ENCODE peak calls at places on chromosomes 1 and 21, in four cellular contexts. P, F, U and G are unnamed samples. For H3K36me3 and H3K4me1, the result is how much of the 10 kb centered on the place peaks cover.

GRCh38 chr1:234775477-234776246 is 165.7 kb upstream of the IRF2BP2 start:
- DNase-seq in P (no peak), F (no peak), U (no peak), G (no peak)

GRCh38 chr1:237199026-237199425 is 157.0 kb downstream of the RYR2 start:
- DNase-seq in U (no peak), P (no peak), F (no peak), G (no peak)

GRCh38 chr1:168819668-168820067 is 90.7 kb upstream of the DPT start:
- DNase-seq in F (no peak), U (no peak), P (no peak), G (no peak)

GRCh38 chr1:2834741-2835564 is 33.5 kb upstream of the TTC34 start:
- DNase-seq in F (peak), U (no peak), P (no peak), G (no peak)

GRCh38 chr1:231708394-231708793 is 81.8 kb downstream of the DISC1 start:
- DNase-seq in U (no peak), P (no peak), F (no peak), G (no peak)

GRCh38 chr1:17648457-17649145 is 106.5 kb upstream of the ACTL8 start:
- DNase-seq in F (peak), U (no peak), P (no peak), G (no peak)

GRCh38 chr1:89910780-89911179 is 84.1 kb upstream of the ZNF326 start:
- DNase-seq in F (no peak), U (no peak), P (peak), G (no peak)

GRCh38 chr1:184910596-184910995 is 63.7 kb downstream of the NIBAN1 start:
- DNase-seq in P (peak), F (no peak), U (no peak), G (no peak)

GRCh38 chr1:192274588-192274987 is 42.2 kb upstream of the RGS21 start:
- DNase-seq in U (peak), P (no peak), F (no peak), G (no peak)

GRCh38 chr1:22812993-22813790 is 102.6 kb downstream of the EPHB2 start:
- DNase-seq in P (no peak), F (no peak), U (no peak), G (no peak)

GRCh38 chr1:48066951-48067350 is 69.8 kb upstream of the TRABD2B start:
- DNase-seq in U (no peak), P (no peak), F (no peak), G (no peak)

GRCh38 chr1:18108313-18109057 is 887 bp downstream of the IGSF21 start:
- DNase-seq in F (no peak), P (no peak), U (no peak), G (no peak)

GRCh38 chr21:23887709-23888303 is 1719.5 kb downstream of the MRPL39 start:
- DNase-seq in F (no peak), P (no peak), U (peak), G (peak)

GRCh38 chr1:3444736-3445135 is 9.7 kb upstream of the ARHGEF16 start:
- DNase-seq in F (no peak), P (no peak), U (no peak), G (no peak)

GRCh38 chr1:18537386-18538306 is 56.9 kb downstream of the KLHDC7A start:
- DNase-seq in P (no peak), U (no peak), F (no peak), G (no peak)

GRCh38 chr1:94143809-94144176 is 22.8 kb upstream of the ABCA4 start:
- DNase-seq in F (no peak), P (no peak), U (no peak), G (no peak)

GRCh38 chr1:203328714-203329122 is 22.2 kb downstream of the FMOD start:
- DNase-seq in P (no peak), U (no peak), F (no peak), G (no peak)

GRCh38 chr1:62144238-62144831 is 50.3 kb upstream of the L1TD1 start:
- DNase-seq in U (peak), P (peak), F (no peak), G (no peak)

GRCh38 chr1:63523738-63524137 is 413 bp downstream of the EFCAB7 start:
- DNase-seq in F (no peak), P (no peak), U (no peak), G (no peak)

GRCh38 chr1:220045356-220046051 is 801 bp downstream of the EPRS1 start:
- DNase-seq in U (peak), F (no peak), P (no peak), G (no peak)

GRCh38 chr1:154609398-154610380 is 1.7 kb upstream of the ADAR start:
- DNase-seq in U (peak), P (peak), F (no peak), G (peak)

GRCh38 chr1:80248886-80249285 is 1242.4 kb upstream of the ADGRL4 start:
- DNase-seq in U (no peak), F (no peak), P (peak), G (no peak)

GRCh38 chr1:66446261-66447001 is 87.5 kb upstream of the SGIP1 start:
- DNase-seq in F (no peak), U (peak), P (peak), G (peak)

GRCh38 chr1:115142616-115143015 is 53.3 kb upstream of the TSPAN2 start:
- DNase-seq in F (no peak), U (no peak), P (peak), G (no peak)

GRCh38 chr1:109892476-109893368 is 17.9 kb upstream of the CSF1 start:
- DNase-seq in U (no peak), F (no peak), P (peak), G (no peak)

GRCh38 chr1:154759196-154759595 is 110.9 kb downstream of the KCNN3 start:
- DNase-seq in P (no peak), F (peak), U (no peak), G (peak)

GRCh38 chr1:10516925-10517676 is 42.4 kb downstream of the PEX14 start:
- DNase-seq in U (no peak), F (no peak), P (no peak), G (no peak)

GRCh38 chr1:15736666-15737229 is 690 bp downstream of the SLC25A34 start:
- DNase-seq in U (no peak), F (no peak), P (no peak), G (no peak)

GRCh38 chr1:15737324-15738319 is 1.6 kb downstream of the SLC25A34 start:
- DNase-seq in P (no peak), F (no peak), U (no peak), G (no peak)

GRCh38 chr1:15735304-15736034 is 589 bp upstream of the SLC25A34 start:
- DNase-seq in U (no peak), P (no peak), F (no peak), G (no peak)

GRCh38 chr1:15734901-15735300 is 1.2 kb upstream of the SLC25A34 start:
- DNase-seq in P (no peak), U (no peak), F (no peak), G (no peak)

GRCh38 chr1:15736035-15736665 is at the start of gene SLC25A34:
- DNase-seq in F (no peak), U (no peak), P (no peak), G (no peak)
- H3K36me3 ChIP-seq in F (under half), U (under half), P (under half), G (under half)

DNA sequence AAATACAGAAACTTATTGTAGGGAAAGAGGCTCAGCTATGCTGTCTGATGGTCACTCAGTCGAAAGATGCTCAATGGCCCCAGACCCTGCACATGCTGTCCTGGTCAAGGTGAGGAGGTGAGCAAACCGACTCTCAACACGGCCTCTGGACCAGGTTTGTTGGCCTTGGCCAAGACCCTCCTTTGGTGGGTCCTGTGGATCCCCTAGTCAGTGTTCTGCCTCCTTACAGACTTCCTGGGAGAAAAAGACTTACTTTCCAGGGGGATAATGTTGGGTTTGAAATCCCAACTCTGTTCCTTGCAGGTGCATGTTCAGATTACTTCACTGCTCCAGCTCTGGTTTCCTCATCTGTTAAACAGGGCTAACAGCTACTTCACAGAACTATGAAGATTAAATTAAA is 53.8 kb downstream of the FAM78B start:
- DNase-seq in P (no peak), U (no peak), F (no peak), G (no peak)
- H3K27ac ChIP-seq in P (no peak), U (no peak), F (no peak), G (no peak)

GRCh38 chr1:150558761-150559626 is 9.8 kb downstream of the ADAMTSL4 start:
- DNase-seq in P (no peak), F (peak), U (no peak), G (no peak)
- H3K4me1 ChIP-seq in P (under half), F (under half), U (under half), G (under half)

DNA sequence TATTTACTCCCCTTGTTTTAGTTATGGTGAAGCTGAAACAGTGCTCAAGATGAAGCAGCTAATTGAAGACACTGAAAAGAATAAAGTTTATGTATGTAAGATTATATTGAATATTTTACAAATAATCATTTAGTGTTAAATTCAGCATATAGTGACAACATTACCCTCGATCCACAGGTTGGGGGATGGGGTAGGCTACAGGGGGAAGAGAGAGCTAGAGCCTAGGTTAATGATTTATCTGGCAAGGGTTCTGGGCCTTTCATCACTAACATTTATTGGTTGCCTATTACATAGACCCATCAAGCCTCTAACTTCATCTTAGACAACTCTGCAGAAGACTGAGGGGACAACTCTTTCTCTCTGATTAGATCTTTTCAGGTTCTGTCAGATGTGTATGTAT is 21.3 kb downstream of the ZCCHC17 start:
- DNase-seq in U (no peak), P (no peak), F (no peak), G (no peak)
- H3K36me3 ChIP-seq in U (under half), P (under half), F (under half), G (under half)